ENCODE peak calls at places on chromosomes 5 and 9, in six cellular contexts. One of them, this sample, is unnamed.

GRCh38 chr9:105103776-105104175 is 140.7 kb upstream of the SLC44A1 start:
- DNase-seq in mammary epithelial cell: peak; percentile 24
- DNase-seq in activated B cell treated with CpG ODN at 0.5 μM for 24 hours: no peak
- DNase-seq in chondrocyte: no peak
- DNase-seq in RWPE1: no peak
- DNase-seq in GM12865: no peak
- DNase-seq in this sample: no peak

GRCh38 chr9:129252937-129253819 is 75.1 kb upstream of the IER5L start:
- DNase-seq in mammary epithelial cell: no peak
- DNase-seq in activated B cell treated with CpG ODN at 0.5 μM for 24 hours: no peak
- DNase-seq in chondrocyte: peak; percentile 78
- DNase-seq in RWPE1: no peak
- DNase-seq in GM12865: no peak
- DNase-seq in this sample: no peak

GRCh38 chr5:88834108-88834462 is 48.9 kb downstream of the MEF2C start:
- DNase-seq in mammary epithelial cell: no peak
- DNase-seq in activated B cell treated with CpG ODN at 0.5 μM for 24 hours: no peak
- DNase-seq in chondrocyte: no peak
- DNase-seq in RWPE1: no peak
- DNase-seq in GM12865: no peak
- DNase-seq in this sample: no peak

GRCh38 chr5:109805472-109805871 is 115.7 kb downstream of the MAN2A1 start:
- DNase-seq in mammary epithelial cell: no peak
- DNase-seq in activated B cell treated with CpG ODN at 0.5 μM for 24 hours: no peak
- DNase-seq in chondrocyte: no peak
- DNase-seq in RWPE1: no peak
- DNase-seq in GM12865: no peak
- DNase-seq in this sample: no peak

GRCh38 chr5:35129921-35130485 is 82.3 kb upstream of the AGXT2 start:
- DNase-seq in mammary epithelial cell: peak; percentile 34
- DNase-seq in activated B cell treated with CpG ODN at 0.5 μM for 24 hours: no peak
- DNase-seq in chondrocyte: no peak
- DNase-seq in RWPE1: peak; percentile 20
- DNase-seq in GM12865: peak; percentile 38
- DNase-seq in this sample: no peak

GRCh38 chr9:95754533-95755420 is 120.7 kb upstream of the ERCC6L2 start:
- DNase-seq in mammary epithelial cell: no peak
- DNase-seq in activated B cell treated with CpG ODN at 0.5 μM for 24 hours: no peak
- DNase-seq in chondrocyte: no peak
- DNase-seq in RWPE1: no peak
- DNase-seq in GM12865: no peak
- DNase-seq in this sample: no peak

GRCh38 chr5:103237783-103238182 is 20.8 kb upstream of the MACIR start:
- DNase-seq in mammary epithelial cell: no peak
- DNase-seq in activated B cell treated with CpG ODN at 0.5 μM for 24 hours: no peak
- DNase-seq in chondrocyte: no peak
- DNase-seq in RWPE1: no peak
- DNase-seq in GM12865: no peak
- DNase-seq in this sample: no peak

GRCh38 chr9:96169488-96169887 is 132.5 kb downstream of the HSD17B3 start:
- DNase-seq in mammary epithelial cell: no peak
- DNase-seq in activated B cell treated with CpG ODN at 0.5 μM for 24 hours: no peak
- DNase-seq in chondrocyte: no peak
- DNase-seq in RWPE1: no peak
- DNase-seq in GM12865: no peak
- DNase-seq in this sample: no peak

GRCh38 chr9:94865599-94866456 is 139.3 kb downstream of the AOPEP start:
- DNase-seq in mammary epithelial cell: no peak
- DNase-seq in activated B cell treated with CpG ODN at 0.5 μM for 24 hours: no peak
- DNase-seq in chondrocyte: no peak
- DNase-seq in RWPE1: no peak
- DNase-seq in GM12865: no peak
- DNase-seq in this sample: no peak

GRCh38 chr5:91269198-91269597 is 113.9 kb downstream of the ARRDC3 start:
- DNase-seq in mammary epithelial cell: peak; percentile 17
- DNase-seq in activated B cell treated with CpG ODN at 0.5 μM for 24 hours: no peak
- DNase-seq in chondrocyte: no peak
- DNase-seq in RWPE1: no peak
- DNase-seq in GM12865: peak; percentile 74
- DNase-seq in this sample: no peak

GRCh38 chr5:91266184-91266705 is 116.9 kb downstream of the ARRDC3 start:
- DNase-seq in mammary epithelial cell: peak; percentile 48
- DNase-seq in activated B cell treated with CpG ODN at 0.5 μM for 24 hours: no peak
- DNase-seq in chondrocyte: no peak
- DNase-seq in RWPE1: peak; percentile 85
- DNase-seq in GM12865: peak; percentile 49
- DNase-seq in this sample: no peak

GRCh38 chr5:91263898-91264297 is 119.2 kb downstream of the ARRDC3 start:
- DNase-seq in mammary epithelial cell: no peak
- DNase-seq in activated B cell treated with CpG ODN at 0.5 μM for 24 hours: no peak
- DNase-seq in chondrocyte: no peak
- DNase-seq in RWPE1: no peak
- DNase-seq in GM12865: no peak
- DNase-seq in this sample: no peak

DNA sequence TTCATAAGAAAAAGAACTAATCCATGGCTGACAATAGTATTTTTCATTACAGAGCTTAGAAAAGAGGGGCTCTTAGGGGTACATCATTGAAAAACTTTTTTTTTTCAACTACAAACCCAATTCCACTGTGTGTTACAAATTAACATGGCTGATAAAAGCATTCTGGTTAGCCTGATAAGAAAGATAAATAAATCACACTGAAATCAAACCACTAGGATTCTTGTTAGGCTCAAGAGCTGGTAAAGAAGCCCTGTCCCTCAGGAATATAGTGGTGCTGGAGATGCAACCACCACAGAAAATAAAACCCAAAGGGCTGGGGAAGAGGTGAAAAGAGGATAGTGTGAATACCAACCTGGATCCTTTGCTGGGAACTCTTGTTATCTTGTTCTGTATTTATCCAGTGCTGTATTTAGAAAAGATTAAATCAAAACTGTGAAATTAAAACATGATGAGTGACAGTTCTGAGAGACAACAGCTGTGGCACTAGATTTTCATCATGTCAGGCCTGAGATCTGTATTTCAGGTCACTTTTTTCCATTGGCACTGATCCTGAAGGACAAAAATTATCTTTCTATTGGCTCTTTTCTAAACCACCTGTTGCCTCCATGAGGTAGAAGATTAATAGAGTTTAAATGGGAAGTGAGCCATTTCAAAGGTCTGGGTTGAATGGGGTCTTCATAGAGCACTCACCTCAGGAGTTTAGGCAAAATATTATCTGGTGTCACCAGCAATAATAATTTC is 118.6 kb downstream of the ARRDC3 start:
- DNase-seq in mammary epithelial cell: no peak
- DNase-seq in activated B cell treated with CpG ODN at 0.5 μM for 24 hours: no peak
- DNase-seq in chondrocyte: no peak
- DNase-seq in RWPE1: no peak
- DNase-seq in GM12865: no peak
- DNase-seq in this sample: no peak
- TF ChIP-seq CTCF in mammary epithelial cell: no peak
- TF ChIP-seq CTCF in activated B cell treated with CpG ODN at 0.5 μM for 24 hours: no peak
- TF ChIP-seq CTCF in chondrocyte: no peak
- TF ChIP-seq CTCF in RWPE1: no peak
- TF ChIP-seq CTCF in GM12865: no peak
- TF ChIP-seq CTCF in this sample: no peak

GRCh38 chr5:149549461-149550266 is 1.6 kb downstream of the CSNK1A1 start:
- DNase-seq in mammary epithelial cell: peak; percentile 65
- DNase-seq in activated B cell treated with CpG ODN at 0.5 μM for 24 hours: peak; percentile 34
- DNase-seq in chondrocyte: no peak
- DNase-seq in RWPE1: peak; percentile 54
- DNase-seq in GM12865: peak; percentile 76
- DNase-seq in this sample: no peak
- TF ChIP-seq CTCF in mammary epithelial cell: no peak
- TF ChIP-seq CTCF in activated B cell treated with CpG ODN at 0.5 μM for 24 hours: no peak
- TF ChIP-seq CTCF in chondrocyte: peak; percentile 49
- TF ChIP-seq CTCF in RWPE1: no peak
- TF ChIP-seq CTCF in GM12865: no peak
- TF ChIP-seq CTCF in this sample: no peak

GRCh38 chr9:72038890-72039410 is 21.5 kb downstream of the C9orf57 start:
- DNase-seq in mammary epithelial cell: peak; percentile 71
- DNase-seq in activated B cell treated with CpG ODN at 0.5 μM for 24 hours: peak; percentile 39
- DNase-seq in chondrocyte: no peak
- DNase-seq in RWPE1: peak; percentile 83
- DNase-seq in GM12865: peak; percentile 78
- DNase-seq in this sample: no peak
- TF ChIP-seq CTCF in mammary epithelial cell: peak; percentile 96
- TF ChIP-seq CTCF in activated B cell treated with CpG ODN at 0.5 μM for 24 hours: peak; percentile 64
- TF ChIP-seq CTCF in chondrocyte: peak; percentile 98
- TF ChIP-seq CTCF in RWPE1: peak; percentile 92
- TF ChIP-seq CTCF in GM12865: peak; percentile 93
- TF ChIP-seq CTCF in this sample: peak; percentile 97

GRCh38 chr9:22813520-22813919 is 366.9 kb downstream of the DMRTA1 start:
- DNase-seq in mammary epithelial cell: peak; percentile 11
- DNase-seq in activated B cell treated with CpG ODN at 0.5 μM for 24 hours: no peak
- DNase-seq in chondrocyte: no peak
- DNase-seq in RWPE1: no peak
- DNase-seq in GM12865: peak; percentile 21
- DNase-seq in this sample: no peak
- TF ChIP-seq CTCF in mammary epithelial cell: peak; percentile 20
- TF ChIP-seq CTCF in activated B cell treated with CpG ODN at 0.5 μM for 24 hours: no peak
- TF ChIP-seq CTCF in chondrocyte: peak; percentile 77
- TF ChIP-seq CTCF in RWPE1: peak; percentile 26
- TF ChIP-seq CTCF in GM12865: peak; percentile 29
- TF ChIP-seq CTCF in this sample: no peak

GRCh38 chr9:76459691-76460635 is 981 bp downstream of the GCNT1 start:
- DNase-seq in mammary epithelial cell: peak; percentile 55
- DNase-seq in activated B cell treated with CpG ODN at 0.5 μM for 24 hours: no peak
- DNase-seq in chondrocyte: no peak
- DNase-seq in RWPE1: peak; percentile 68
- DNase-seq in GM12865: no peak
- DNase-seq in this sample: no peak
- TF ChIP-seq CTCF in mammary epithelial cell: peak; percentile 44
- TF ChIP-seq CTCF in activated B cell treated with CpG ODN at 0.5 μM for 24 hours: no peak
- TF ChIP-seq CTCF in chondrocyte: peak; percentile 70
- TF ChIP-seq CTCF in RWPE1: peak; percentile 49
- TF ChIP-seq CTCF in GM12865: no peak
- TF ChIP-seq CTCF in this sample: peak; percentile 23

GRCh38 chr5:83076742-83077661 is at the start of the genes TMEM167A and XRCC4:
- DNase-seq in mammary epithelial cell: peak; percentile 98
- DNase-seq in activated B cell treated with CpG ODN at 0.5 μM for 24 hours: peak; percentile 80
- DNase-seq in chondrocyte: peak; percentile 98
- DNase-seq in RWPE1: peak; percentile 99
- DNase-seq in GM12865: peak; percentile 99
- DNase-seq in this sample: peak; percentile 87
- TF ChIP-seq CTCF in mammary epithelial cell: no peak
- TF ChIP-seq CTCF in activated B cell treated with CpG ODN at 0.5 μM for 24 hours: no peak
- TF ChIP-seq CTCF in chondrocyte: peak; percentile 17
- TF ChIP-seq CTCF in RWPE1: no peak
- TF ChIP-seq CTCF in GM12865: no peak
- TF ChIP-seq CTCF in this sample: no peak

GRCh38 chr5:96222129-96222528 is 210.9 kb downstream of the PCSK1 start:
- DNase-seq in mammary epithelial cell: no peak
- DNase-seq in activated B cell treated with CpG ODN at 0.5 μM for 24 hours: no peak
- DNase-seq in chondrocyte: no peak
- DNase-seq in RWPE1: no peak
- DNase-seq in GM12865: no peak
- DNase-seq in this sample: no peak

GRCh38 chr5:96218653-96219052 is 214.4 kb downstream of the PCSK1 start:
- DNase-seq in mammary epithelial cell: no peak
- DNase-seq in activated B cell treated with CpG ODN at 0.5 μM for 24 hours: no peak
- DNase-seq in chondrocyte: no peak
- DNase-seq in RWPE1: no peak
- DNase-seq in GM12865: no peak
- DNase-seq in this sample: no peak

GRCh38 chr5:96219580-96220281 is 213.3 kb downstream of the PCSK1 start:
- DNase-seq in mammary epithelial cell: peak; percentile 88
- DNase-seq in activated B cell treated with CpG ODN at 0.5 μM for 24 hours: no peak
- DNase-seq in chondrocyte: no peak
- DNase-seq in RWPE1: peak; percentile 55
- DNase-seq in GM12865: peak; percentile 8
- DNase-seq in this sample: no peak

DNA sequence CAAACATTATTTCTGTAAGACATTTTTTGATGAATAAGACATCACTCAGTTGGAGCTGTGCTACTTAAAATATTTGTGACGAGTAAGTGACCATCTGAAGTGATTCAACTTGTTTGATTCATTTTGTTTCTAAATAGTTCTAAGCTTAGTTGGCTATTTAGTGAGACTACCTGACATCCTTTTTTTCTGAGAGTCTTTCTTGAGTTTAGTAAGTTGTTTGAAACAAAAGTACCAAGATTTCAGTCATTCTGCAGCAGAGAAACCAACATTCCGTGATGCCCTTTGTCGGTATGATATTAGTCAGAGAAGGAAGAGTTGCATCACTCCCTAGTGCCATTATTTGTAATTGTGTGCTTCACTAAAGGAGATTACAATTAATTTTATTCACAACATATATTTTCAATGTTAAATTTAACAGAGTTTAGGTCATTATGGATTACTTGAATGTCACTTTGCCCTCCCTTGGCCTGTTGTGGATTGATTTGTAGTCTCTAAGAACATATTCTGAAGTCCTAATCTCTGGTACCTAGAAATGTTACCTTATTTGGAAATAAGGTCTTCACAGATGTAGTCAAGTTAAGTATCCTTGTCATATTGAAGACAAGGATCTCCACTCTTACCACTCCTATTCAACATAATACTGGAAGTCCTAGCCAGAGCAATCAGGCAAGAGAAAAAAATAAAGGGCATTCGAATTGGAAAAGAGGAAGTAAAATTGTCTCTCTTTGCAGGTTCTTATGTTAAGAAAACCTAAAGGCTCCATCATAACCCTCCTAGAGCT is 212.2 kb downstream of the PCSK1 start:
- DNase-seq in mammary epithelial cell: peak; percentile 88
- DNase-seq in activated B cell treated with CpG ODN at 0.5 μM for 24 hours: no peak
- DNase-seq in chondrocyte: no peak
- DNase-seq in RWPE1: peak; percentile 53
- DNase-seq in GM12865: peak; percentile 64
- DNase-seq in this sample: no peak
- TF ChIP-seq CTCF in mammary epithelial cell: no peak
- TF ChIP-seq CTCF in activated B cell treated with CpG ODN at 0.5 μM for 24 hours: no peak
- TF ChIP-seq CTCF in chondrocyte: no peak
- TF ChIP-seq CTCF in RWPE1: no peak
- TF ChIP-seq CTCF in GM12865: no peak
- TF ChIP-seq CTCF in this sample: no peak

This sample was measured in esophagus squamous epithelium.